ENCODE peak calls at places on chromosomes 11 and 22, in nine cellular contexts. J is transverse colon, E is HCT116, F is stomach, X is GM23338, K is HepG2, W is breast epithelium, P is K562, H is H1. C is an unnamed sample. For H3K4me1, the result is how much of the 10 kb centered on the place peaks cover.

GRCh38 chr11:34299962-34300350 is 57.9 kb downstream of the ABTB2 start:
- DNase-seq in J (no peak), E (no peak), F (no peak), X (no peak), K (no peak), W (no peak), P (no peak), H (no peak), C (no peak)

GRCh38 chr11:75159081-75159953 is 8.4 kb downstream of the SLCO2B1 start:
- DNase-seq in J (peak), E (no peak), F (peak), X (peak), K (peak), W (no peak), P (no peak), H (no peak), C (no peak)

GRCh38 chr11:45872513-45873356 is 12.7 kb upstream of the MAPK8IP1 start:
- DNase-seq in J (no peak), E (peak), F (peak), X (peak), K (peak), W (no peak), P (peak), H (peak), C (no peak)

GRCh38 chr11:75031224-75031753 is 42.6 kb downstream of the NEU3 start:
- DNase-seq in J (no peak), E (no peak), F (no peak), X (no peak), K (peak), W (no peak), P (peak), H (no peak), C (no peak)

GRCh38 chr11:1852885-1853284 is at the start of gene LSP1:
- DNase-seq in J (peak), E (no peak), F (peak), X (no peak), K (no peak), W (no peak), P (no peak), H (no peak), C (no peak)

GRCh38 chr11:48164836-48165235 is 51.8 kb upstream of the OR4B1 start:
- DNase-seq in J (no peak), E (no peak), F (no peak), X (no peak), K (no peak), W (no peak), P (no peak), H (no peak), C (no peak)

GRCh38 chr11:69892986-69893555 is 73.9 kb upstream of the FGF3 start:
- DNase-seq in J (peak), E (no peak), F (peak), X (no peak), K (no peak), W (peak), P (no peak), H (no peak), C (no peak)

GRCh38 chr11:78138694-78139421 is 568 bp downstream of the ALG8 start:
- DNase-seq in J (peak), E (peak), F (peak), X (peak), K (no peak), W (no peak), P (peak), H (no peak), C (no peak)

GRCh38 chr11:61162092-61162935 is 1.1 kb upstream of the VPS37C start:
- DNase-seq in J (peak), E (peak), F (peak), X (peak), K (peak), W (no peak), P (peak), H (no peak), C (peak)

GRCh38 chr11:98155696-98156095 is 865.1 kb upstream of the CNTN5 start:
- DNase-seq in J (no peak), E (no peak), F (no peak), X (no peak), K (no peak), W (no peak), P (no peak), H (no peak), C (no peak)

GRCh38 chr11:60485987-60486386 is 6.6 kb upstream of the MS4A12 start:
- DNase-seq in J (peak), E (peak), F (peak), X (peak), K (peak), W (no peak), P (peak), H (no peak), C (no peak)

GRCh38 chr11:133075351-133075750 is 456.9 kb downstream of the OPCML start:
- DNase-seq in J (no peak), E (no peak), F (no peak), X (no peak), K (no peak), W (no peak), P (no peak), H (no peak), C (no peak)
- H3K27ac ChIP-seq in J (no peak), E (no peak), F (no peak), X (no peak), K (no peak), W (no peak), P (no peak), H (no peak), C (no peak)

DNA sequence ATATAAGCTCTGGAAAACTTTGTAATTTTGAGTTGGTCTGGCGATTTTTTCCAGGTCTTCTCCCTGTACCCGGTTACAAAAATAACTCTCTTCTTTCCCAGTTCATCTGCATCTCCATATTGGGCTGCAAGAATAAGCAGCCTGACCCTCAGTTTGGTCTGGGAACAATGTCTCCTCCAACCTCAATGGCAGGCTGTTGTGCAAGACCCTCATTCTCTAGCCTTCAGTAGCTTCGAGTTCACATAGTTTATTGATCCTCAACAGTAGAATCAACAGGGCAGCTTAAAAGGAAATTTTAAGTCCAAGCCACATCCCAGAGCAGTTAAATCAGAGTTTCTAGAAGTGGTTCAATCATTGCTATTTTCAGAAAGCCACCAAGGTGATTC is 35.3 kb downstream of the TMPRSS5 start:
- DNase-seq in J (no peak), E (no peak), F (no peak), X (no peak), K (no peak), W (no peak), P (no peak), H (no peak), C (no peak)
- H3K4me1 ChIP-seq in J (under half), E (under half), F (under half), X (under half), K (under half), W (under half), P (under half), H (under half), C (under half)

DNA sequence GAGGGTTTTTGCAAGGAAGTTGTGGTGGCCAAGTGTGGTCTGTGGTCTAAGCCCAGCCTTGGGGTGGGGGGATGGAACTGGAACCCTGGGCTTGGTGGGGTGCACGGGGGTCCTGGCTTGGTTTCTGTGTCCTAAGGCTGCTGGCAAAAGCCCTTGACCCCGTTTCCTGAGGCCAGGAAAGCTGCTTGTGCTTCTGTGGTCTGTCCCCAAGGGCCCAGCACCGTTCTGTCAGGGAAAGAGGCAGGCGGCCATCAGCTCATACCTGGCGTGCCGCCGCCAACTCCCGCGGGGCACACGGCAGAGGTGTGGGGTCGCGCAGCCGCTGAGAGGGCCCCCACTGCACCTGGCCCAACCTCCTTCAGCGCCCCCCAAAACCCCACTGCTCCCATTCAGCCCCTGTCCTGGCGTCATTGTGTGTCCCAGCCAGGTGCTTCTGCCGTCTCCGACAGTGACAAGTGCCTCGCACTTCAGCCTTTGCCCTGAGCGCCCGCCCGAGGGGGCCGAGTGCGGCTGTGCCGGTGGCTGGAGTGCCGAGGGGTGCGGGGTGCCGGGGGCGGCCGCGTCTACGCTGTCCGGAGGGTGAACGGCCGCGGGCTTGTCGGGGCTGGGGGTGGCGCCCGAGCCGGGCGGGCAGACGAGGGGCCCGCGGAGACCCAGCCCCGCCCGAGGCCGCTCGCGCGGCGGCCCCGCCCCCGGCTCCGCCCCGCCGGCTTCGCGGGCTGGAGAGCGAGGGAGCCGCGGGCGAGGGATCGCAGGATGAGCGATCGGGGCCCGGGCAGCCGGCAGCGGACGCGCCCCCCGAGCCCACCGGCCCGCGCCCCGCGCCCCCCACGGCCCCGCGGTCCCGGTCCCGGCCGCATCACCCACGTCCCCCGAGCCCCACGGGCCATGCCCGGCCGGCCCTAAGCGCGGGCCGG is at the start of gene CNIH2:
- DNase-seq in J (peak), E (no peak), F (peak), X (peak), K (no peak), W (no peak), P (peak), H (no peak), C (no peak)
- TF ChIP-seq POLR2AphosphoS5 in J (peak), E (no peak), F (no peak), X (no peak), K (no peak), W (no peak), P (no peak), H (peak), C (peak)

GRCh38 chr11:40291304-40292100 is 1168.0 kb downstream of the LRRC4C start:
- DNase-seq in J (no peak), E (no peak), F (no peak), X (no peak), K (no peak), W (no peak), P (no peak), H (no peak), C (no peak)

GRCh38 chr11:40295466-40295865 is 1164.0 kb downstream of the LRRC4C start:
- DNase-seq in J (no peak), E (no peak), F (no peak), X (no peak), K (no peak), W (no peak), P (no peak), H (no peak), C (no peak)

GRCh38 chr11:40294343-40294723 is 1165.1 kb downstream of the LRRC4C start:
- DNase-seq in J (no peak), E (no peak), F (no peak), X (no peak), K (no peak), W (no peak), P (no peak), H (no peak), C (no peak)

GRCh38 chr11:40293655-40294342 is 1165.7 kb downstream of the LRRC4C start:
- DNase-seq in J (peak), E (no peak), F (peak), X (peak), K (peak), W (peak), P (peak), H (peak), C (peak)

DNA sequence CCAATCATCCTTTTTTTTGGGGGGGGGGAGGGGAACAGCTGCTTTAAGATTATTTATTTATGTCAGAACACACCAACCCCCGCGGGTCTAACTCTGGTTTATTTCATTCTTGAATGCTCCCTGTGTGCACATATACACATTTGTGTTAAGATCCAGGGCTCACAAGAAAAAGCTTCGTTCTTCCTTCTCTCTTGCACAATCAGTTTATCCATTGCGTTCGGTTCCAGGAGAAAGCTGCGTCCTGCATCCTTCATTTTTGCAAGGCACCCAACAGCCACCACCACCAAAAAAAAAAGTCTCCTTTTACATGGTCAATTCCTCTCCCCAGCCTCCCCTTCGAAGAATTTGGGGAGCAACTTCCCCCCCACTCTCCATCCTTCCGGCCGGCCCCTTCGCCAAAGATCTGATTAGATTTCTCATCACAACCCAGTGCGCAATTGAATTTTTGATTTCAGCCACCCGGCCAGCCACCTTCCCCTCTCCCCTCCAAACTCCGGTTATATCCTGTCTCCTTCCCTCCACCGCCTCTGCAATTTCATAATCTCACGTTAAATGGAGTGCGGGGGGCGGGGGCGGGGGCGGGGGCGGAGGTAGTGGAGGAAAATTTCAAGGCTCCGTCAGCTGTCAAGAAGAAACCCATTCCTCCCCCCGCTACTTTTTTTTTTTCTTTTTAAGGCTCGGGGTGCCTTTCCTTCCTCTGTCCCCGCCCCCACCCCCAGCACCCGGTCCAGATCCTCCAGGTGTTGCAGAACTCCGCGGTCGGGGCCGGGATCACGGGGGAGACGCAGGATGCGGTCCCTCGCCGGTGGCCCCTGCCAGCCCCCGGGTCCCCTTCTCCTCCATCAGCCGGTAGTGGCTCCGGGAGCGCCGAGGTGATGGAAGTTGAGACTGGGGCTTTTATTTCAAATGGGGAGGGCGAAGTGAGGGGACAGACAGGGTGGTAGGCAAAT is 1166.5 kb downstream of the LRRC4C start:
- DNase-seq in J (no peak), E (no peak), F (no peak), X (peak), K (no peak), W (no peak), P (no peak), H (no peak), C (peak)
- H3K27ac ChIP-seq in J (peak), E (no peak), F (peak), X (no peak), K (no peak), W (peak), P (no peak), H (no peak), C (peak)

GRCh38 chr22:22230438-22230837 is 14.1 kb upstream of the VPREB1 start:
- DNase-seq in J (no peak), E (no peak), F (no peak), X (no peak), K (no peak), W (no peak), P (no peak), H (no peak), C (no peak)

GRCh38 chr22:22228421-22228820 is 16.2 kb upstream of the VPREB1 start:
- DNase-seq in J (no peak), E (no peak), F (no peak), X (no peak), K (no peak), W (no peak), P (no peak), H (no peak), C (no peak)

GRCh38 chr22:22228921-22229320 is 15.7 kb upstream of the VPREB1 start:
- DNase-seq in J (no peak), E (no peak), F (no peak), X (no peak), K (no peak), W (no peak), P (no peak), H (no peak), C (no peak)

GRCh38 chr22:22229683-22230420 is 14.7 kb upstream of the VPREB1 start:
- DNase-seq in J (no peak), E (no peak), F (no peak), X (no peak), K (no peak), W (no peak), P (no peak), H (no peak), C (no peak)

GRCh38 chr22:22226448-22227187 is 18.0 kb upstream of the VPREB1 start:
- DNase-seq in J (no peak), E (no peak), F (no peak), X (no peak), K (no peak), W (peak), P (no peak), H (no peak), C (no peak)
- H3K4me1 ChIP-seq in J (under half), E (under half), F (under half), X (under half), K (under half), W (under half), P (under half), H (under half), C (under half)

C was measured in sigmoid colon.